ENCODE peak calls at places on chromosome 7, in eight cellular contexts. One of them, this sample, is unnamed. For H3K4me1, the result is how much of the 10 kb centered on the place peaks cover.

GRCh38 chr7:155860840-155861479 is 48.7 kb upstream of the SHH start:
- DNase-seq in A549: peak
- DNase-seq in HCT116: no peak
- DNase-seq in astrocyte: peak
- DNase-seq in GM23338: no peak
- DNase-seq in Peyer's patch: peak
- DNase-seq in neural progenitor cell: no peak
- DNase-seq in tibial artery: no peak
- DNase-seq in this sample: no peak

GRCh38 chr7:148772297-148773089 is 73.8 kb downstream of the CUL1 start:
- DNase-seq in A549: peak
- DNase-seq in HCT116: peak
- DNase-seq in astrocyte: peak
- DNase-seq in GM23338: no peak
- DNase-seq in Peyer's patch: no peak
- DNase-seq in neural progenitor cell: no peak
- DNase-seq in tibial artery: no peak
- DNase-seq in this sample: no peak

GRCh38 chr7:22697897-22698645 is 28.9 kb upstream of the IL6 start:
- DNase-seq in A549: no peak
- DNase-seq in HCT116: no peak
- DNase-seq in astrocyte: no peak
- DNase-seq in GM23338: no peak
- DNase-seq in Peyer's patch: no peak
- DNase-seq in neural progenitor cell: no peak
- DNase-seq in tibial artery: no peak
- DNase-seq in this sample: no peak

GRCh38 chr7:150323682-150324365 is 479 bp upstream of the ACTR3C start:
- DNase-seq in A549: no peak
- DNase-seq in HCT116: no peak
- DNase-seq in astrocyte: no peak
- DNase-seq in GM23338: no peak
- DNase-seq in Peyer's patch: no peak
- DNase-seq in neural progenitor cell: no peak
- DNase-seq in tibial artery: no peak
- DNase-seq in this sample: no peak

GRCh38 chr7:134619627-134620331 is 26.9 kb upstream of the BPGM start:
- DNase-seq in A549: peak
- DNase-seq in HCT116: no peak
- DNase-seq in astrocyte: peak
- DNase-seq in GM23338: no peak
- DNase-seq in Peyer's patch: no peak
- DNase-seq in neural progenitor cell: no peak
- DNase-seq in tibial artery: no peak
- DNase-seq in this sample: no peak

GRCh38 chr7:50293509-50294179 is 10.9 kb upstream of the IKZF1 start:
- DNase-seq in A549: no peak
- DNase-seq in HCT116: no peak
- DNase-seq in astrocyte: no peak
- DNase-seq in GM23338: no peak
- DNase-seq in Peyer's patch: no peak
- DNase-seq in neural progenitor cell: no peak
- DNase-seq in tibial artery: no peak
- DNase-seq in this sample: no peak

GRCh38 chr7:142632291-142633134 is 116.8 kb upstream of the PRSS1 start:
- DNase-seq in A549: peak
- DNase-seq in HCT116: peak
- DNase-seq in astrocyte: peak
- DNase-seq in GM23338: peak
- DNase-seq in Peyer's patch: peak
- DNase-seq in neural progenitor cell: peak
- DNase-seq in tibial artery: no peak
- DNase-seq in this sample: peak

GRCh38 chr7:154651501-154651900 is 351.4 kb downstream of the PAXIP1 start:
- DNase-seq in A549: no peak
- DNase-seq in HCT116: no peak
- DNase-seq in astrocyte: no peak
- DNase-seq in GM23338: no peak
- DNase-seq in Peyer's patch: no peak
- DNase-seq in neural progenitor cell: no peak
- DNase-seq in tibial artery: no peak
- DNase-seq in this sample: no peak

GRCh38 chr7:142012825-142013506 is 17.3 kb downstream of the MGAM start:
- DNase-seq in A549: peak
- DNase-seq in HCT116: no peak
- DNase-seq in astrocyte: no peak
- DNase-seq in GM23338: peak
- DNase-seq in Peyer's patch: peak
- DNase-seq in neural progenitor cell: peak
- DNase-seq in tibial artery: no peak
- DNase-seq in this sample: no peak

GRCh38 chr7:30502470-30503251 is 2.0 kb downstream of the GGCT start:
- DNase-seq in A549: no peak
- DNase-seq in HCT116: no peak
- DNase-seq in astrocyte: no peak
- DNase-seq in GM23338: no peak
- DNase-seq in Peyer's patch: no peak
- DNase-seq in neural progenitor cell: no peak
- DNase-seq in tibial artery: no peak
- DNase-seq in this sample: no peak

GRCh38 chr7:23299770-23300300 is 696 bp downstream of the MALSU1 start:
- DNase-seq in A549: no peak
- DNase-seq in HCT116: no peak
- DNase-seq in astrocyte: no peak
- DNase-seq in GM23338: peak
- DNase-seq in Peyer's patch: no peak
- DNase-seq in neural progenitor cell: no peak
- DNase-seq in tibial artery: no peak
- DNase-seq in this sample: no peak

GRCh38 chr7:136874393-136875032 is 6.1 kb downstream of the CHRM2 start:
- DNase-seq in A549: peak
- DNase-seq in HCT116: peak
- DNase-seq in astrocyte: peak
- DNase-seq in GM23338: peak
- DNase-seq in Peyer's patch: no peak
- DNase-seq in neural progenitor cell: peak
- DNase-seq in tibial artery: no peak
- DNase-seq in this sample: no peak

GRCh38 chr7:64590971-64591370 is 28.1 kb upstream of the ZNF680 start:
- DNase-seq in A549: no peak
- DNase-seq in HCT116: no peak
- DNase-seq in astrocyte: no peak
- DNase-seq in GM23338: no peak
- DNase-seq in Peyer's patch: no peak
- DNase-seq in neural progenitor cell: no peak
- DNase-seq in tibial artery: no peak
- DNase-seq in this sample: no peak

GRCh38 chr7:15236958-15237357 is 324.9 kb downstream of the AGMO start:
- DNase-seq in A549: no peak
- DNase-seq in HCT116: no peak
- DNase-seq in astrocyte: no peak
- DNase-seq in GM23338: no peak
- DNase-seq in Peyer's patch: no peak
- DNase-seq in neural progenitor cell: no peak
- DNase-seq in tibial artery: no peak
- DNase-seq in this sample: no peak
- H3K4me3 ChIP-seq in A549: no peak
- H3K4me3 ChIP-seq in HCT116: no peak
- H3K4me3 ChIP-seq in astrocyte: no peak
- H3K4me3 ChIP-seq in GM23338: no peak
- H3K4me3 ChIP-seq in Peyer's patch: no peak
- H3K4me3 ChIP-seq in neural progenitor cell: no peak
- H3K4me3 ChIP-seq in tibial artery: no peak
- H3K4me3 ChIP-seq in this sample: no peak

GRCh38 chr7:100393233-100393905 is 20.1 kb downstream of the PILRA start:
- DNase-seq in A549: no peak
- DNase-seq in HCT116: no peak
- DNase-seq in astrocyte: no peak
- DNase-seq in GM23338: no peak
- DNase-seq in Peyer's patch: no peak
- DNase-seq in neural progenitor cell: no peak
- DNase-seq in tibial artery: no peak
- DNase-seq in this sample: no peak
- H3K4me1 ChIP-seq in A549: under half
- H3K4me1 ChIP-seq in HCT116: under half
- H3K4me1 ChIP-seq in astrocyte: under half
- H3K4me1 ChIP-seq in GM23338: under half
- H3K4me1 ChIP-seq in Peyer's patch: under half
- H3K4me1 ChIP-seq in neural progenitor cell: under half
- H3K4me1 ChIP-seq in tibial artery: under half
- H3K4me1 ChIP-seq in this sample: under half

GRCh38 chr7:44384586-44385383 is 59.4 kb upstream of the CAMK2B start:
- DNase-seq in A549: no peak
- DNase-seq in HCT116: no peak
- DNase-seq in astrocyte: no peak
- DNase-seq in GM23338: no peak
- DNase-seq in Peyer's patch: peak
- DNase-seq in neural progenitor cell: no peak
- DNase-seq in tibial artery: no peak
- DNase-seq in this sample: no peak
- H3K27ac ChIP-seq in A549: no peak
- H3K27ac ChIP-seq in HCT116: no peak
- H3K27ac ChIP-seq in astrocyte: no peak
- H3K27ac ChIP-seq in GM23338: no peak
- H3K27ac ChIP-seq in Peyer's patch: no peak
- H3K27ac ChIP-seq in neural progenitor cell: no peak
- H3K27ac ChIP-seq in tibial artery: no peak
- H3K27ac ChIP-seq in this sample: no peak

DNA sequence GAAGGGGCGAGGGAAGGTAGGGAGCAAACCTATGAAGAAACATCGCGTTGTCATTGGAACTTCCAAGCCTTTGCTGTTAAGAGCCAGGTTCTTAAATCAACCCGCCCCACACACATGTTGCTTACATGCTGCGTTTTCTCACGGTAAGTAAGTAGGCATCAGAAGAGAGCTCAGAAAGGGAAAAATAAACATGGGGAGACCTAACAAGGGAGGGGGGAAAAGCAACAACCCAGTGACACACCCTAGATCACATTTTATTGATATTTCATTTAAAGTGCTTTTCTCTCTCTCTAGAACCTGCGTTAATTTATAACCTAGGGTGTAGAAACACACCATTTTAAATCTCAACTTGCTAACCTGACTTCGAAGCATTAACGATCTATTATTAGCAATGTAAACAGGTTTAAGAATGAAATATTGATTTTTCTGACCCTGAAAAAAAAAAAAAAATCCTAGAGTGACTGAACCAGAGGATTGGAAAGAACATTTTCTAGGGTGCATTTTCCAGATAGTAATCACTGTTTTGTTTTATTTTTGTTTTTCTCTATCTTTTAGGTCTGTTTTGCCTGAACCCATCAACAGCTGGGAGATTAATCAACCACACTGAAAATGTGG is 3.2 kb downstream of the HOXA2 start:
- DNase-seq in A549: no peak
- DNase-seq in HCT116: no peak
- DNase-seq in astrocyte: peak
- DNase-seq in GM23338: peak
- DNase-seq in Peyer's patch: no peak
- DNase-seq in neural progenitor cell: no peak
- DNase-seq in tibial artery: no peak
- DNase-seq in this sample: no peak
- H3K4me3 ChIP-seq in A549: no peak
- H3K4me3 ChIP-seq in HCT116: no peak
- H3K4me3 ChIP-seq in astrocyte: peak
- H3K4me3 ChIP-seq in GM23338: no peak
- H3K4me3 ChIP-seq in Peyer's patch: peak
- H3K4me3 ChIP-seq in neural progenitor cell: no peak
- H3K4me3 ChIP-seq in tibial artery: peak
- H3K4me3 ChIP-seq in this sample: peak

GRCh38 chr7:662576-662975 is 63.9 kb upstream of the DNAAF5 start:
- DNase-seq in A549: no peak
- DNase-seq in HCT116: no peak
- DNase-seq in astrocyte: no peak
- DNase-seq in GM23338: no peak
- DNase-seq in Peyer's patch: no peak
- DNase-seq in neural progenitor cell: no peak
- DNase-seq in tibial artery: peak
- DNase-seq in this sample: no peak

GRCh38 chr7:665751-666453 is 60.6 kb upstream of the DNAAF5 start:
- DNase-seq in A549: no peak
- DNase-seq in HCT116: no peak
- DNase-seq in astrocyte: peak
- DNase-seq in GM23338: peak
- DNase-seq in Peyer's patch: no peak
- DNase-seq in neural progenitor cell: peak
- DNase-seq in tibial artery: peak
- DNase-seq in this sample: peak

GRCh38 chr7:666454-667292 is 59.8 kb upstream of the DNAAF5 start:
- DNase-seq in A549: no peak
- DNase-seq in HCT116: no peak
- DNase-seq in astrocyte: no peak
- DNase-seq in GM23338: no peak
- DNase-seq in Peyer's patch: no peak
- DNase-seq in neural progenitor cell: no peak
- DNase-seq in tibial artery: peak
- DNase-seq in this sample: no peak

GRCh38 chr7:665251-665650 is 61.2 kb upstream of the DNAAF5 start:
- DNase-seq in A549: no peak
- DNase-seq in HCT116: no peak
- DNase-seq in astrocyte: peak
- DNase-seq in GM23338: no peak
- DNase-seq in Peyer's patch: no peak
- DNase-seq in neural progenitor cell: no peak
- DNase-seq in tibial artery: no peak
- DNase-seq in this sample: no peak

DNA sequence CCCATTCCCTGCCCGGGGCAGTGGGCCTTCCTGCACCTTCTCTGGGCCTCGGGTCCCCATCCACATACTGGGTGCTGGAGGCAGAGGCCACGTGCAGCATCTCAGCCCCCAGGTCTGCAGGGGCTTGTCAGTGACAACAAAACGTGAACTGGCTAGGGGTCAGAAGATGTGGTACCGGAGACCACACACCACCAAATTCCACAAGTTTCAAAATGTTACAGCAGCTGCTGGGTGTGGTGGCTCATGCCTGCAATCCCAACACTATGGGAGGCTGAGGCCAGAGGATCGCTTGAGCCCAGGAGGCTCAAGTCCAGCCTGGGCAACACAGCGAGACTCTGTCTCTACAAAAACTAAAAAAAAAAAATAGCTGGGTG is 62.1 kb upstream of the DNAAF5 start:
- DNase-seq in A549: no peak
- DNase-seq in HCT116: no peak
- DNase-seq in astrocyte: no peak
- DNase-seq in GM23338: no peak
- DNase-seq in Peyer's patch: no peak
- DNase-seq in neural progenitor cell: no peak
- DNase-seq in tibial artery: no peak
- DNase-seq in this sample: no peak
- H3K4me1 ChIP-seq in A549: under half
- H3K4me1 ChIP-seq in HCT116: under half
- H3K4me1 ChIP-seq in astrocyte: under half
- H3K4me1 ChIP-seq in GM23338: under half
- H3K4me1 ChIP-seq in Peyer's patch: under half
- H3K4me1 ChIP-seq in neural progenitor cell: under half
- H3K4me1 ChIP-seq in tibial artery: half or more
- H3K4me1 ChIP-seq in this sample: under half

DNA sequence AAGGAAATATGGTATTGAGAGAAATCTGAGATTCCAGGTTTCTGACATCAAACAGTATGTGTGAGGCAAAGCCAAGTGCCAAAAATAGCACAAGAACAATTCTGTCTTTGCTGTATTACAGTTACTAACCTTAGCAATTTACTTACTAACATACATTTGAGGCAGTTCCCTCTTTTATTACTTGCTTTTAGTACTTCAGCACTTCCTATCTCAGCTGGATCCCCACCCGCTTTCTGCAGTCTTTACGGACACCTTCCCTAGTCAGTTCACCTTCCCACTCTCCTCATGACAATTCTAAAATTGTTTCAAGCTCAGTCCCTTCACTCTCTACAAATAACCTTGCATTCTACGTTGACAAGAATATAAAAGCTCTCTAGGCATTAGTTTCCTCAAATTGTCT is 79.2 kb downstream of the ELAPOR2 start:
- DNase-seq in A549: no peak
- DNase-seq in HCT116: no peak
- DNase-seq in astrocyte: no peak
- DNase-seq in GM23338: no peak
- DNase-seq in Peyer's patch: no peak
- DNase-seq in neural progenitor cell: no peak
- DNase-seq in tibial artery: no peak
- DNase-seq in this sample: no peak
- H3K27ac ChIP-seq in A549: no peak
- H3K27ac ChIP-seq in HCT116: no peak
- H3K27ac ChIP-seq in astrocyte: no peak
- H3K27ac ChIP-seq in GM23338: no peak
- H3K27ac ChIP-seq in Peyer's patch: no peak
- H3K27ac ChIP-seq in neural progenitor cell: no peak
- H3K27ac ChIP-seq in tibial artery: no peak
- H3K27ac ChIP-seq in this sample: no peak